ENCODE peak calls at places on chromosomes 16 and 17, in nine cellular contexts. V is stomach, E is heart left ventricle, J is body of pancreas, S is spleen, X is IMR-90, K is vagina, T is A549, L is esophagus muscularis mucosa. I is an unnamed sample. For H3K4me1, the result is how much of the 10 kb centered on the place peaks cover.

GRCh38 chr16:16019488-16019887 is 70.1 kb downstream of the ABCC1 start:
- DNase-seq in V (no peak), E (no peak), J (no peak), S (no peak), X (peak), K (no peak), T (peak), L (no peak), I (no peak)

GRCh38 chr17:70608193-70608592 is 438.9 kb downstream of the KCNJ2 start:
- DNase-seq in V (no peak), E (no peak), J (no peak), S (no peak), X (no peak), K (no peak), T (no peak), L (no peak), I (no peak)

GRCh38 chr16:1487395-1488053 is 1.2 kb downstream of the PTX4 start:
- DNase-seq in V (no peak), E (no peak), J (no peak), S (peak), X (no peak), K (no peak), T (no peak), L (no peak), I (no peak)

GRCh38 chr16:17404903-17405691 is 65.7 kb downstream of the XYLT1 start:
- DNase-seq in V (no peak), E (peak), J (peak), S (no peak), X (peak), K (peak), T (no peak), L (peak), I (peak)

GRCh38 chr17:29149431-29150064 is 30.6 kb downstream of the MYO18A start:
- DNase-seq in V (no peak), E (no peak), J (peak), S (no peak), X (peak), K (no peak), T (no peak), L (no peak), I (no peak)

GRCh38 chr16:73390936-73391335 is 343.0 kb upstream of the ZFHX3 start:
- DNase-seq in V (no peak), E (no peak), J (no peak), S (no peak), X (peak), K (peak), T (no peak), L (no peak), I (no peak)

GRCh38 chr16:84925092-84925772 is 86.1 kb downstream of the ZDHHC7 start:
- DNase-seq in V (peak), E (peak), J (peak), S (peak), X (no peak), K (no peak), T (peak), L (no peak), I (peak)

GRCh38 chr16:17177968-17178880 is 292.5 kb downstream of the XYLT1 start:
- DNase-seq in V (no peak), E (no peak), J (no peak), S (no peak), X (peak), K (no peak), T (no peak), L (no peak), I (no peak)

GRCh38 chr16:50272687-50273381 is 6.5 kb downstream of the ADCY7 start:
- DNase-seq in V (no peak), E (no peak), J (no peak), S (peak), X (no peak), K (no peak), T (no peak), L (no peak), I (peak)

GRCh38 chr17:8793649-8794048 is 5.5 kb downstream of the MFSD6L start:
- DNase-seq in V (no peak), E (no peak), J (no peak), S (no peak), X (no peak), K (no peak), T (no peak), L (peak), I (no peak)

GRCh38 chr17:33647976-33648375 is 354.9 kb upstream of the ASIC2 start:
- DNase-seq in V (no peak), E (no peak), J (no peak), S (no peak), X (peak), K (no peak), T (peak), L (no peak), I (no peak)

GRCh38 chr17:49964539-49965521 is 4.2 kb upstream of the DLX4 start:
- DNase-seq in V (no peak), E (no peak), J (no peak), S (no peak), X (no peak), K (no peak), T (no peak), L (no peak), I (no peak)

GRCh38 chr16:11316331-11317015 is 28.8 kb upstream of the RMI2 start:
- DNase-seq in V (no peak), E (no peak), J (no peak), S (no peak), X (no peak), K (no peak), T (no peak), L (no peak), I (no peak)

GRCh38 chr16:85479972-85480726 is 133.0 kb upstream of the GSE1 start:
- DNase-seq in V (peak), E (no peak), J (no peak), S (peak), X (no peak), K (no peak), T (peak), L (no peak), I (no peak)

GRCh38 chr17:53806473-53806872 is 16.3 kb upstream of the KIF2B start:
- DNase-seq in V (no peak), E (no peak), J (no peak), S (no peak), X (no peak), K (no peak), T (no peak), L (no peak), I (no peak)

GRCh38 chr17:38815576-38816193 is 9.4 kb downstream of the CWC25 start:
- DNase-seq in V (no peak), E (no peak), J (no peak), S (no peak), X (peak), K (no peak), T (peak), L (no peak), I (no peak)

GRCh38 chr16:5826332-5826731 is 728.7 kb upstream of the EEF2KMT start:
- DNase-seq in V (no peak), E (no peak), J (no peak), S (no peak), X (no peak), K (no peak), T (no peak), L (no peak), I (no peak)

GRCh38 chr17:30318190-30318589 is 15.7 kb downstream of the TMIGD1 start:
- DNase-seq in V (no peak), E (no peak), J (no peak), S (no peak), X (no peak), K (no peak), T (no peak), L (no peak), I (no peak)

GRCh38 chr17:33152793-33153192 is 140.3 kb downstream of the ASIC2 start:
- DNase-seq in V (no peak), E (no peak), J (no peak), S (no peak), X (no peak), K (no peak), T (no peak), L (no peak), I (no peak)

GRCh38 chr17:60562421-60562820 is 36.4 kb upstream of the APPBP2 start:
- DNase-seq in V (no peak), E (no peak), J (no peak), S (no peak), X (no peak), K (no peak), T (no peak), L (no peak), I (no peak)

GRCh38 chr16:79089735-79090284 is 510.7 kb downstream of the MAF start:
- DNase-seq in V (no peak), E (peak), J (no peak), S (no peak), X (no peak), K (no peak), T (no peak), L (no peak), I (no peak)

GRCh38 chr17:50508573-50509460 is 578 bp downstream of the MYCBPAP start:
- DNase-seq in V (no peak), E (no peak), J (no peak), S (no peak), X (no peak), K (no peak), T (no peak), L (no peak), I (no peak)

GRCh38 chr17:32348483-32348800 is 1.5 kb upstream of the ZNF207 start:
- DNase-seq in V (no peak), E (no peak), J (no peak), S (no peak), X (no peak), K (no peak), T (no peak), L (no peak), I (no peak)

GRCh38 chr16:62041401-62041800 is 5.2 kb upstream of the CDH8 start:
- DNase-seq in V (no peak), E (no peak), J (no peak), S (no peak), X (no peak), K (no peak), T (peak), L (no peak), I (no peak)

GRCh38 chr16:263182-263774 is 12.5 kb downstream of the RGS11 start:
- DNase-seq in V (no peak), E (no peak), J (no peak), S (no peak), X (no peak), K (no peak), T (no peak), L (no peak), I (no peak)

GRCh38 chr16:60310836-60311445 is 1576.8 kb upstream of the GOT2 start:
- DNase-seq in V (no peak), E (no peak), J (no peak), S (no peak), X (no peak), K (no peak), T (no peak), L (no peak), I (no peak)

GRCh38 chr17:80053102-80053501 is 16.7 kb downstream of the CCDC40 start:
- DNase-seq in V (no peak), E (no peak), J (no peak), S (no peak), X (no peak), K (no peak), T (no peak), L (no peak), I (no peak)

GRCh38 chr17:57044976-57045867 is 39.8 kb upstream of the AKAP1 start:
- DNase-seq in V (no peak), E (no peak), J (no peak), S (no peak), X (no peak), K (no peak), T (no peak), L (no peak), I (no peak)

GRCh38 chr16:11258553-11259287 is 2.7 kb upstream of the SOCS1 start:
- DNase-seq in V (peak), E (peak), J (peak), S (peak), X (no peak), K (no peak), T (no peak), L (no peak), I (peak)

GRCh38 chr17:28807925-28808641 is 34.5 kb downstream of the FAM222B start:
- DNase-seq in V (no peak), E (no peak), J (peak), S (no peak), X (peak), K (no peak), T (peak), L (no peak), I (peak)

GRCh38 chr16:15773964-15774363 is 82.9 kb downstream of the MYH11 start:
- DNase-seq in V (no peak), E (no peak), J (no peak), S (no peak), X (no peak), K (no peak), T (no peak), L (no peak), I (no peak)

GRCh38 chr17:9705745-9706144 is 60.4 kb downstream of the USP43 start:
- DNase-seq in V (no peak), E (no peak), J (no peak), S (no peak), X (no peak), K (no peak), T (no peak), L (no peak), I (no peak)

GRCh38 chr16:46947900-46948547 is 25.4 kb downstream of the DNAJA2 start:
- DNase-seq in V (peak), E (no peak), J (no peak), S (peak), X (peak), K (no peak), T (peak), L (no peak), I (no peak)

GRCh38 chr17:76382305-76382802 is 2.1 kb upstream of the SPHK1 start:
- DNase-seq in V (no peak), E (no peak), J (peak), S (peak), X (peak), K (no peak), T (no peak), L (no peak), I (no peak)

GRCh38 chr17:62778990-62779681 is 29.0 kb downstream of the MARCHF10 start:
- DNase-seq in V (peak), E (no peak), J (peak), S (no peak), X (peak), K (no peak), T (peak), L (no peak), I (no peak)

GRCh38 chr17:70394430-70394829 is 225.1 kb downstream of the KCNJ2 start:
- DNase-seq in V (no peak), E (no peak), J (no peak), S (no peak), X (no peak), K (no peak), T (no peak), L (no peak), I (no peak)

DNA sequence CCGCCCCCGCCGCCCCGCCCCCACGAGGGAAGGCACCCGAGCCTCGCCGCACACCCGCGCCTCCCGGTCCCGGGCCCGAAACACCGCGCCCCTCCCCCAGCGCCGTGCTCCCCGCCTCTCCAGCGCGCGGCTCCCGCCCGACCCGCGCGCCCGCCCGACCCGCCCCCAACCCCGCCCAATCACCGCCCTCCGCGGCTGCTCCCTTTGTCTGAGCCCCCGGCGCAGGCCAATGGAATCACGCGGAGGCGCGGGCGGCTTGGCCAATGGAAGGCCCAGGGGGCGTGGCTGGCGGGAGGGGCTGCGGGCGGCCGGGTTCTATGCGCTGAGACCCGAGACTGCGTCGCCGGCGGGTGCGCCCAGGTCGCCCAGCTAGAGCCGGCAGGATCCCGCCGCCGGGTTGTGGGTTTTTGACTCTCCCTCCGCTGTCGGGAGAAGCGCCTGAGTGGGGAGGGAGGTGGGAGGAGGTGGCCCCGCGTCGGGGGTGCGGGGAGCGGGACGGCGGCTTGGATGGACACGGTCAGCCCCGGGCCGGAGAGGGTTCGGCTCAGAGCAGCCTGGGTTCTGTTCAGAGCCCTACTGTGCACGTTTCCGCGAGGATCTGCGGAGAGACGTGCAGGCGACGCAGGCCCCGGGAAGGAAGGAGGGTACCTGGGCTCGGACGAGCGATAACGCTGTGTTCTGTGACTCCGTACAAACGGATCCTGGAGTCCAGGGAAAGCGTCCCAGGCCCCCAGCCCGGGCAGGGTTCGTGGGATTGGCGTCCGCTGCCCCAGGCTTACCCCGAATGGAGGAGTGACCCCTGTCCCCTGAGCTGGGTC is 49.0 kb upstream of the BAHCC1 start:
- DNase-seq in V (peak), E (peak), J (peak), S (peak), X (peak), K (peak), T (peak), L (peak), I (peak)
- TF ChIP-seq POLR2A in V (peak), E (peak), J (peak), S (peak), X (peak), K (peak), T (peak), L (peak), I (peak)

DNA sequence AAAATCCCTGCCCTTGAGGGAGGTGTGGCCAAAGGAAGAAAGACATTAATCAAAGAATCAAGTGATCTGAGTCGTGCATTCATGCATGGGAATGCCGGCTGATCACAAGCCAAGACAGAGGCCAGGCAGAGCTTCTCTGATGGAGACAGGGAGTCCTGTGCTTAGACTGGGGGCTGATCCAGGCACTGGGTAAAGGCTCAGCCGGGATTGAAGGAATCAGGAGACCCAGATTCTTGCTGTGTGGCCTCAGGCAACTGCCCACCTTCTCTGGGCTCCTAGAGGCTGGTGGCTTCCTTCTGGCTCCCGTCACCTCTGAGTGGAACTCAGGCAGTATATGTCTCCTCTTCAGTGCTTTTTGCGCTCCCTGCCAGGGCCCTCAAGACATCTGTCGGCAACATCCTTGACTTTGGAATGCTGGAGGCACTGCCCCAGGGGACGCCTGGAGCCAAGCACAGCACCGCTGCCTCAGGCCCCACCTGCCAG is 17.7 kb downstream of the RAI1 start:
- DNase-seq in V (no peak), E (no peak), J (no peak), S (no peak), X (peak), K (no peak), T (no peak), L (no peak), I (no peak)
- H3K27ac ChIP-seq in V (peak), E (peak), J (no peak), S (peak), X (peak), K (peak), T (peak), L (peak), I (peak)

GRCh38 chr16:48165961-48166578 is 10.3 kb upstream of the ABCC12 start:
- DNase-seq in V (no peak), E (no peak), J (no peak), S (no peak), X (peak), K (no peak), T (no peak), L (no peak), I (no peak)
- H3K4me1 ChIP-seq in V (under half), E (under half), J (under half), S (under half), X (under half), K (under half), T (under half), L (under half), I (under half)

GRCh38 chr16:66382966-66383299 is 16.4 kb downstream of the CDH5 start:
- DNase-seq in V (no peak), E (no peak), J (no peak), S (no peak), X (peak), K (no peak), T (peak), L (no peak), I (no peak)
- TF ChIP-seq POLR2A in V (no peak), E (no peak), J (no peak), S (no peak), X (no peak), K (no peak), T (no peak), L (no peak), I (no peak)